ENCODE peak calls at places on chromosome 1, in nine cellular contexts. Y, S, D, C, P, W, Z, G and N are unnamed samples.
A peak's percentile ranks its signal among the peaks of the same experiment; 100 is the strongest.

GRCh38 chr1:65949933-65950332 is 157.2 kb downstream of the PDE4B start:
- DNase-seq in Y (no peak), S (no peak), D (no peak), C (no peak), P (no peak), W (no peak), Z (no peak), G (no peak), N (no peak)

GRCh38 chr1:1046767-1047166 is 26.8 kb downstream of the AGRN start:
- DNase-seq in Y (no peak), S (no peak), D (no peak), C (no peak), P (no peak), W (no peak), Z (no peak), G (no peak), N (no peak)

GRCh38 chr1:234927312-234927967 is 201.2 kb downstream of the TOMM20 start:
- DNase-seq in Y (no peak), S (no peak), D (no peak), C (no peak), P (no peak), W (no peak), Z (no peak), G (no peak), N (no peak)

GRCh38 chr1:216832192-216832591 is 109.0 kb upstream of the ESRRG start:
- DNase-seq in Y (no peak), S (no peak), D (no peak), C (no peak), P (no peak), W (no peak), Z (no peak), G (no peak), N (no peak)

GRCh38 chr1:67307251-67308060 is at the start of gene IL12RB2:
- DNase-seq in Y (no peak), S (peak; percentile 52), D (no peak), C (no peak), P (no peak), W (peak; percentile 58), Z (no peak), G (no peak), N (no peak)

GRCh38 chr1:225824522-225824921 is 14.6 kb downstream of the EPHX1 start:
- DNase-seq in Y (no peak), S (no peak), D (no peak), C (no peak), P (no peak), W (peak; percentile 72), Z (no peak), G (no peak), N (no peak)

GRCh38 chr1:21297975-21298374 is 7.7 kb upstream of the ECE1 start:
- DNase-seq in Y (no peak), S (no peak), D (peak; percentile 65), C (peak; percentile 56), P (peak; percentile 66), W (no peak), Z (no peak), G (no peak), N (no peak)

GRCh38 chr1:47396671-47397196 is 19.4 kb upstream of the FOXE3 start:
- DNase-seq in Y (no peak), S (no peak), D (no peak), C (no peak), P (no peak), W (no peak), Z (no peak), G (no peak), N (no peak)

GRCh38 chr1:70990460-70991253 is 57.0 kb downstream of the PTGER3 start:
- DNase-seq in Y (no peak), S (no peak), D (no peak), C (no peak), P (no peak), W (peak; percentile 79), Z (no peak), G (no peak), N (no peak)

GRCh38 chr1:162674018-162674608 is 41.8 kb downstream of the DDR2 start:
- DNase-seq in Y (no peak), S (no peak), D (peak; percentile 69), C (no peak), P (no peak), W (no peak), Z (no peak), G (no peak), N (no peak)

GRCh38 chr1:94273111-94273510 is 35.7 kb upstream of the ARHGAP29 start:
- DNase-seq in Y (no peak), S (no peak), D (no peak), C (no peak), P (no peak), W (no peak), Z (no peak), G (no peak), N (no peak)

GRCh38 chr1:25550155-25550506 is 6.7 kb downstream of the LDLRAP1 start:
- DNase-seq in Y (no peak), S (no peak), D (peak; percentile 64), C (no peak), P (peak; percentile 27), W (no peak), Z (no peak), G (no peak), N (peak; percentile 82)

GRCh38 chr1:194342484-194343262 is 1156.3 kb upstream of the B3GALT2 start:
- DNase-seq in Y (no peak), S (peak; percentile 3), D (no peak), C (no peak), P (no peak), W (no peak), Z (no peak), G (no peak), N (no peak)

GRCh38 chr1:154972213-154972516 is 1.6 kb upstream of the SHC1 start:
- DNase-seq in Y (no peak), S (no peak), D (no peak), C (no peak), P (no peak), W (no peak), Z (no peak), G (no peak), N (no peak)

GRCh38 chr1:21511579-21512522 is 2.6 kb downstream of the ALPL start:
- DNase-seq in Y (peak; percentile 89), S (no peak), D (peak; percentile 79), C (peak; percentile 89), P (peak; percentile 73), W (no peak), Z (peak; percentile 91), G (peak; percentile 92), N (no peak)

GRCh38 chr1:7177021-7177420 is 391.8 kb downstream of the CAMTA1 start:
- DNase-seq in Y (no peak), S (no peak), D (no peak), C (no peak), P (no peak), W (no peak), Z (no peak), G (no peak), N (no peak)

GRCh38 chr1:8004803-8005573 is 21.1 kb downstream of the ERRFI1 start:
- DNase-seq in Y (peak; percentile 89), S (no peak), D (peak; percentile 96), C (peak; percentile 97), P (peak; percentile 67), W (peak; percentile 72), Z (peak; percentile 97), G (peak; percentile 96), N (peak; percentile 85)

GRCh38 chr1:221891708-221892107 is 149.8 kb upstream of the DUSP10 start:
- DNase-seq in Y (no peak), S (no peak), D (peak; percentile 60), C (peak; percentile 91), P (no peak), W (no peak), Z (no peak), G (peak; percentile 91), N (no peak)

GRCh38 chr1:184686540-184686939 is 68.1 kb downstream of the EDEM3 start:
- DNase-seq in Y (no peak), S (peak; percentile 49), D (peak; percentile 17), C (peak; percentile 2), P (no peak), W (no peak), Z (no peak), G (no peak), N (peak; percentile 27)

GRCh38 chr1:16109571-16109970 is 36.1 kb upstream of the FAM131C start:
- DNase-seq in Y (no peak), S (no peak), D (no peak), C (no peak), P (no peak), W (no peak), Z (no peak), G (no peak), N (no peak)

GRCh38 chr1:167161242-167161641 is 59.4 kb upstream of the POU2F1 start:
- DNase-seq in Y (no peak), S (no peak), D (peak; percentile 18), C (no peak), P (no peak), W (no peak), Z (no peak), G (no peak), N (no peak)

GRCh38 chr1:178291166-178291565 is 197.3 kb downstream of the RASAL2 start:
- DNase-seq in Y (no peak), S (no peak), D (no peak), C (no peak), P (no peak), W (no peak), Z (no peak), G (no peak), N (no peak)